ENCODE peak calls at places on chromosomes 2 and 18, in six cellular contexts. V is astrocyte, R is lower leg skin, W is fibroblast of pulmonary artery, Y is H9, O is epithelial cell of esophagus. A is an unnamed sample.

GRCh38 chr18:58364867-58365533 is 263.9 kb downstream of the ALPK2 start:
- DNase-seq in V (peak; percentile 83), R (no peak), W (peak; percentile 11), Y (no peak), O (no peak), A (no peak)

GRCh38 chr2:154707994-154708393 is 9.5 kb downstream of the KCNJ3 start:
- DNase-seq in V (no peak), R (no peak), W (no peak), Y (no peak), O (no peak), A (no peak)

GRCh38 chr2:23599006-23599405 is 214.0 kb downstream of the KLHL29 start:
- DNase-seq in V (no peak), R (no peak), W (no peak), Y (no peak), O (no peak), A (no peak)

GRCh38 chr2:30979822-30980245 is 158.4 kb downstream of the GALNT14 start:
- DNase-seq in V (peak; percentile 33), R (no peak), W (peak; percentile 19), Y (no peak), O (peak; percentile 98), A (no peak)

GRCh38 chr18:35110554-35111058 is 69.4 kb downstream of the MAPRE2 start:
- DNase-seq in V (peak; percentile 78), R (no peak), W (peak; percentile 62), Y (no peak), O (no peak), A (no peak)

GRCh38 chr2:240237609-240238151 is 97.2 kb upstream of the OTOS start:
- DNase-seq in V (peak; percentile 79), R (no peak), W (peak; percentile 72), Y (no peak), O (peak; percentile 85), A (peak; percentile 30)

GRCh38 chr2:20300656-20301055 is 50.0 kb downstream of the PUM2 start:
- DNase-seq in V (no peak), R (no peak), W (no peak), Y (no peak), O (peak; percentile 6), A (no peak)

GRCh38 chr2:216651370-216651881 is 18.2 kb downstream of the IGFBP2 start:
- DNase-seq in V (peak; percentile 86), R (no peak), W (peak; percentile 74), Y (no peak), O (peak; percentile 68), A (no peak)

GRCh38 chr2:36889782-36890181 is 76.6 kb downstream of the STRN start:
- DNase-seq in V (peak; percentile 96), R (no peak), W (peak; percentile 91), Y (no peak), O (peak; percentile 95), A (no peak)

GRCh38 chr2:12282780-12283695 is 433.7 kb upstream of the TRIB2 start:
- DNase-seq in V (no peak), R (no peak), W (no peak), Y (no peak), O (no peak), A (no peak)

GRCh38 chr18:39749154-39749553 is 2183.6 kb upstream of the CELF4 start:
- DNase-seq in V (no peak), R (no peak), W (no peak), Y (no peak), O (peak; percentile 11), A (no peak)

GRCh38 chr2:99278793-99279291 is 22.2 kb downstream of the LYG1 start:
- DNase-seq in V (peak; percentile 96), R (no peak), W (peak; percentile 41), Y (no peak), O (peak; percentile 86), A (no peak)

GRCh38 chr2:46937457-46937856 is 21.9 kb upstream of the MCFD2 start:
- DNase-seq in V (no peak), R (no peak), W (no peak), Y (no peak), O (no peak), A (no peak)

DNA sequence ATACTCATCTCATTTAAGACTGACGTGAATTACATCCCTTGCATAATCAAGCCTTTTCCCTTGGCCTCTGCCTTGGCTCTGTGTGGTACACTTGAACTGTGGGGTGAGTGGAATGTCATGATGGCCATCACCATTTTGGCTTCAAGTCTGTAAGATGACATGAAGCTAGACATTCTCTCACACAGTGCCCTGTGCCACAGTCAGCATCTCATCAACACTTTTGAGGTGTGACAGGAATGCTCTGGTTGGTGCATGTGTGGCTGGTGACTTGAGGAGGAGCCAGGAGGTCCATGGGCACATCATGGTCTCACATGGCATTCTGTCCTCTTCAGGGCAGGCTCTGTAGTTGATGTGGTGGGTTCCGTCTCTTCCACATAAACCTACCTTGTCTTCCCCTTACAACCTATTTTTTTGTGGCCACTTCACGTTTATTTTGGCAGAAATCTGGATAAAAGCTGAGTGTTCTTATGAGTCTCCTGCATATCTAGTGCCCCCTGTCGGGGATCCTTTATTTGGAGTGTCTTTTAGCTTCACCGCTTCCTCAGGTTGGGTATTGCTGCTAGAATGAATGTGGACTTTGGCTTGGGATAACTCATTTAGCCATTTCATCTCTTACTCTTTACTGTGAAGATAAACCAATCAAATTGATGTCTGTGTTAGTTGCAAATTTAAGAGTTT is 28.1 kb downstream of the MAP4K4 start:
- DNase-seq in V (no peak), R (no peak), W (peak; percentile 39), Y (peak; percentile 41), O (no peak), A (no peak)
- TF ChIP-seq CTCF in V (peak; percentile 10), R (no peak), W (peak; percentile 31), Y (peak; percentile 78), O (no peak), A (peak; percentile 16)

DNA sequence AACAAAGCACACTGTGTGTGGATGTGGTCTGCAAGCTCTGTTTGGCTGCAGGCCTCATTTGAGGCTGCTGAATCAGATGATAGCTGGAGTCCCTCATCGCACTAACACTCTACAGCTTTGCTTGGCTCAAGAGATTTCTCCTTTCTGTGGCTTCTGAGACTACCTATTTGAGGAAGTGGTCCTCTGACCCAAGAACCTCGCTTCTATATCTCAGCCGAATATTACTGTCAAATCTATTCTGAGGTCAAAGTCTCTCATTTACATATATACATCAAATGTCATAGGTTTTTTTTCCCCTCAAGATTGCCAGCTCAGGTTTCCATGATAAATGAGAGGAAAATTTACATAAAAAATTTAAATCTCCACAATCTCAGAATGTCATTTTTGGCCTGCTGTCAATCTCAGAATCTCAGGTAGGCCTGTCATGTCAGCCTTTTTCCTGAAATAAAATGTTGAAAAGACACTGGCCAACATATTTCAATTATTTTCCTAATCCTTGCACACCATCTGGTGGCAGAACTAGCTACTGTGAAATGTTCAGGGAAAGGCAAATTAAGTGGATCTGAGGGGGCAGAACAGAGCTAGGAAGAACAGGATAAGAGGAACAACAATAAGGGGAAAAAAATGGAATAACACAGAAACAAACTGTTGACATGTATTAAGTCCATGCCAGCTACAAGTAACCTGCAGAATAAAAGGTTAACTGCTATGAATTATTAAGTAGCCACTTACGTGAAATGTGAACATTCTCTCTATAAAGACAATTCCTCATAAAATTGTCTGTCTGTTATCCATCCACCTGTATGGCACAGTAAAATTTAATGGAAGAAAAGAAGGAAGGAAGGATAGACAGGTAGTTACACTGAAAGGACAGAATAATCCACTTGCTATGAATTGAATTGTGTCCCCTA is 39.3 kb downstream of the AP1S3 start:
- DNase-seq in V (peak; percentile 72), R (no peak), W (peak; percentile 71), Y (no peak), O (peak; percentile 61), A (no peak)
- TF ChIP-seq CTCF in V (peak; percentile 74), R (no peak), W (peak; percentile 83), Y (peak; percentile 55), O (peak; percentile 70), A (peak; percentile 84)

GRCh38 chr2:50808694-50809093 is 223.2 kb downstream of the NRXN1 start:
- DNase-seq in V (no peak), R (no peak), W (no peak), Y (no peak), O (no peak), A (no peak)
- TF ChIP-seq CTCF in V (no peak), R (no peak), W (no peak), Y (no peak), O (no peak), A (no peak)

DNA sequence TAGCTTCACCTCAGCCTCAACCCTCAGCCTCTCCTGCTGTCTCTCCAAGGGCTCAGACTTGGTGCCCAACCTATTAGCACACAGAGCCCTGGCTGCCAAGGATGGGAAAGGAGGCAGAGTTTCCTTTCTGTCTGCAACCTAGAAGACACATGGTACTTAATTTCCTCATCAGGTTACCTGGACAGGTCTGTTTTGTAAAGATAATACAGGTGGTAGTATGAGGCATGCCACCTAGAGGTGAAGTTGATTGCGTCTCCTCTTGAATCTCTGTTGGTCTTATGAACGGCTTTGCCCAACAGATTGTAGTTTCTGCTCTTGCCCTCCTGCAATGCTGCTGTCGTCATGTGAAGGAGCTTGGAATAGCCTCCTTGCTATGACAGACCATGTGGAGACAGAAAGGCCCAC is 44.5 kb upstream of the RMND5A start:
- DNase-seq in V (no peak), R (no peak), W (no peak), Y (peak; percentile 32), O (peak; percentile 59), A (no peak)
- TF ChIP-seq CTCF in V (no peak), R (no peak), W (no peak), Y (peak; percentile 59), O (peak; percentile 57), A (no peak)

DNA sequence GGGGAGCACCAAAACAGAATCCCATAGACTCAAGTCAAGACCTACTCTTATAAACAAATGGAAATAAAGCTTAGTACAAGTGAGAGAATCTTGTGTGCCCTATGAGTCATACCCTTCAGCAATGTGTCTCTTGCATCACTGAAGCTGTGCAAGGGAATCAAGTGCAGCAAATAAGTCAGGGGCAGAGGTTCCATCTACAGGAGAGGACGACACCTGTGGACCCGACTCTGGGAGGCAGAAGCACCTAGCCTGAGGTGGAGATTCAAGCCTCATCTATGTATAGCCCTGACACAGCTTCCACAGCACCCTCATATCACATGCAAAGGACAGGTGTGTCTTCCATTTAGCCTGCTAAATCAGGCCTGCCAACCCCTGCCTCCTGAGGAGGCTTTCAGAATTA is 298.2 kb downstream of the CNTNAP5 start:
- DNase-seq in V (no peak), R (no peak), W (peak; percentile 57), Y (no peak), O (peak; percentile 30), A (no peak)
- TF ChIP-seq CTCF in V (no peak), R (no peak), W (no peak), Y (no peak), O (no peak), A (no peak)